ENCODE peak calls at places on chromosomes 11 and 22, in four cellular contexts. One of them, this sample, is unnamed. For H3K9me3, the result is how much of the 10 kb centered on the place peaks cover.

GRCh38 chr11:116215471-116216113 is 557.2 kb downstream of the BUD13 start:
- DNase-seq in A549: no peak
- DNase-seq in uterus: no peak
- DNase-seq in HCT116: no peak
- DNase-seq in this sample: no peak

GRCh38 chr22:31246687-31247086 is 34.6 kb downstream of the LIMK2 start:
- DNase-seq in A549: no peak
- DNase-seq in uterus: no peak
- DNase-seq in HCT116: no peak
- DNase-seq in this sample: no peak

GRCh38 chr11:65870706-65871681 is 1.6 kb downstream of the EFEMP2 start:
- DNase-seq in A549: no peak
- DNase-seq in uterus: no peak
- DNase-seq in HCT116: no peak
- DNase-seq in this sample: no peak

GRCh38 chr11:73461844-73462435 is 85.7 kb downstream of the RELT start:
- DNase-seq in A549: no peak
- DNase-seq in uterus: no peak
- DNase-seq in HCT116: no peak
- DNase-seq in this sample: no peak

GRCh38 chr11:103257360-103257759 is 148.1 kb downstream of the DYNC2H1 start:
- DNase-seq in A549: peak
- DNase-seq in uterus: no peak
- DNase-seq in HCT116: peak
- DNase-seq in this sample: no peak

GRCh38 chr11:97990162-97990920 is 1030.4 kb upstream of the CNTN5 start:
- DNase-seq in A549: no peak
- DNase-seq in uterus: no peak
- DNase-seq in HCT116: no peak
- DNase-seq in this sample: no peak

GRCh38 chr11:27012254-27012921 is 18.5 kb downstream of the FIBIN start:
- DNase-seq in A549: no peak
- DNase-seq in uterus: no peak
- DNase-seq in HCT116: no peak
- DNase-seq in this sample: no peak

GRCh38 chr11:3738241-3738640 is 59.1 kb downstream of the NUP98 start:
- DNase-seq in A549: no peak
- DNase-seq in uterus: no peak
- DNase-seq in HCT116: no peak
- DNase-seq in this sample: no peak

GRCh38 chr22:30202531-30203006 is 44.0 kb downstream of the LIF start:
- DNase-seq in A549: no peak
- DNase-seq in uterus: peak
- DNase-seq in HCT116: no peak
- DNase-seq in this sample: no peak

GRCh38 chr11:45638051-45638450 is 27.4 kb downstream of the CHST1 start:
- DNase-seq in A549: no peak
- DNase-seq in uterus: no peak
- DNase-seq in HCT116: no peak
- DNase-seq in this sample: no peak

GRCh38 chr11:127052420-127052819 is 51.9 kb upstream of the KIRREL3 start:
- DNase-seq in A549: no peak
- DNase-seq in uterus: no peak
- DNase-seq in HCT116: no peak
- DNase-seq in this sample: no peak

GRCh38 chr11:106466441-106467190 is 389.2 kb downstream of the AASDHPPT start:
- DNase-seq in A549: no peak
- DNase-seq in uterus: no peak
- DNase-seq in HCT116: no peak
- DNase-seq in this sample: no peak

GRCh38 chr22:28560005-28560742 is 119.5 kb downstream of the TTC28 start:
- DNase-seq in A549: peak
- DNase-seq in uterus: no peak
- DNase-seq in HCT116: no peak
- DNase-seq in this sample: no peak

GRCh38 chr11:24233041-24233440 is 263.8 kb upstream of the LUZP2 start:
- DNase-seq in A549: no peak
- DNase-seq in uterus: no peak
- DNase-seq in HCT116: no peak
- DNase-seq in this sample: no peak

GRCh38 chr22:17198188-17199130 is 20.8 kb downstream of the ADA2 start:
- DNase-seq in A549: no peak
- DNase-seq in uterus: peak
- DNase-seq in HCT116: no peak
- DNase-seq in this sample: no peak

GRCh38 chr22:37122598-37123180 is 13.2 kb upstream of the TMPRSS6 start:
- DNase-seq in A549: no peak
- DNase-seq in uterus: no peak
- DNase-seq in HCT116: no peak
- DNase-seq in this sample: no peak

GRCh38 chr11:94449437-94449836 is 44.2 kb downstream of the MRE11 start:
- DNase-seq in A549: peak
- DNase-seq in uterus: no peak
- DNase-seq in HCT116: no peak
- DNase-seq in this sample: no peak

GRCh38 chr11:91795139-91795887 is 429.3 kb upstream of the FAT3 start:
- DNase-seq in A549: no peak
- DNase-seq in uterus: no peak
- DNase-seq in HCT116: no peak
- DNase-seq in this sample: no peak

GRCh38 chr11:17988465-17988864 is 24.4 kb downstream of the SERGEF start:
- DNase-seq in A549: no peak
- DNase-seq in uterus: no peak
- DNase-seq in HCT116: no peak
- DNase-seq in this sample: no peak

GRCh38 chr11:132158091-132158490 is 787.7 kb downstream of the NTM start:
- DNase-seq in A549: no peak
- DNase-seq in uterus: no peak
- DNase-seq in HCT116: no peak
- DNase-seq in this sample: no peak

GRCh38 chr22:29762263-29762662 is 4.5 kb downstream of the ZMAT5 start:
- DNase-seq in A549: no peak
- DNase-seq in uterus: no peak
- DNase-seq in HCT116: peak
- DNase-seq in this sample: no peak

GRCh38 chr11:85827768-85828639 is 17.1 kb upstream of the SYTL2 start:
- DNase-seq in A549: peak
- DNase-seq in uterus: no peak
- DNase-seq in HCT116: peak
- DNase-seq in this sample: no peak

GRCh38 chr22:50469377-50470305 is 5.2 kb downstream of the SBF1 start:
- DNase-seq in A549: no peak
- DNase-seq in uterus: no peak
- DNase-seq in HCT116: peak
- DNase-seq in this sample: peak

GRCh38 chr11:116379185-116379828 is 393.5 kb downstream of the BUD13 start:
- DNase-seq in A549: no peak
- DNase-seq in uterus: peak
- DNase-seq in HCT116: no peak
- DNase-seq in this sample: no peak

GRCh38 chr11:8092587-8093424 is 11.8 kb downstream of the TUB start:
- DNase-seq in A549: peak
- DNase-seq in uterus: peak
- DNase-seq in HCT116: peak
- DNase-seq in this sample: peak

GRCh38 chr22:46681010-46681409 is 57.0 kb downstream of the CERK start:
- DNase-seq in A549: peak
- DNase-seq in uterus: no peak
- DNase-seq in HCT116: no peak
- DNase-seq in this sample: no peak

GRCh38 chr11:13338437-13339069 is 61.0 kb downstream of the BMAL1 start:
- DNase-seq in A549: peak
- DNase-seq in uterus: no peak
- DNase-seq in HCT116: no peak
- DNase-seq in this sample: peak

GRCh38 chr11:102810943-102811528 is 13.1 kb upstream of the MMP1 start:
- DNase-seq in A549: peak
- DNase-seq in uterus: no peak
- DNase-seq in HCT116: no peak
- DNase-seq in this sample: no peak

GRCh38 chr11:130738618-130739017 is 177.7 kb downstream of the SNX19 start:
- DNase-seq in A549: no peak
- DNase-seq in uterus: no peak
- DNase-seq in HCT116: no peak
- DNase-seq in this sample: no peak

GRCh38 chr22:40137132-40137531 is 40.6 kb upstream of the TNRC6B start:
- DNase-seq in A549: no peak
- DNase-seq in uterus: no peak
- DNase-seq in HCT116: no peak
- DNase-seq in this sample: no peak
- H3K9me3 ChIP-seq in A549: under half
- H3K9me3 ChIP-seq in uterus: under half
- H3K9me3 ChIP-seq in HCT116: under half
- H3K9me3 ChIP-seq in this sample: under half

GRCh38 chr11:71250512-71251158 is 1.7 kb downstream of the SHANK2 start:
- DNase-seq in A549: no peak
- DNase-seq in uterus: no peak
- DNase-seq in HCT116: no peak
- DNase-seq in this sample: no peak

GRCh38 chr11:71251159-71251721 is 1.1 kb downstream of the SHANK2 start:
- DNase-seq in A549: peak
- DNase-seq in uterus: no peak
- DNase-seq in HCT116: no peak
- DNase-seq in this sample: peak

GRCh38 chr11:71252434-71252781 is at the start of gene SHANK2:
- DNase-seq in A549: peak
- DNase-seq in uterus: no peak
- DNase-seq in HCT116: no peak
- DNase-seq in this sample: no peak

GRCh38 chr11:71252782-71253730 is 679 bp upstream of the SHANK2 start:
- DNase-seq in A549: peak
- DNase-seq in uterus: no peak
- DNase-seq in HCT116: peak
- DNase-seq in this sample: no peak

GRCh38 chr11:71251761-71252433 is 480 bp downstream of the SHANK2 start:
- DNase-seq in A549: peak
- DNase-seq in uterus: no peak
- DNase-seq in HCT116: no peak
- DNase-seq in this sample: no peak
- TF ChIP-seq CTCF in A549: peak
- TF ChIP-seq CTCF in uterus: no peak
- TF ChIP-seq CTCF in HCT116: peak
- TF ChIP-seq CTCF in this sample: peak

GRCh38 chr22:49235463-49236300 is 592.0 kb downstream of the BRD1 start:
- DNase-seq in A549: no peak
- DNase-seq in uterus: no peak
- DNase-seq in HCT116: no peak
- DNase-seq in this sample: no peak

GRCh38 chr22:49236541-49237075 is 591.1 kb downstream of the BRD1 start:
- DNase-seq in A549: no peak
- DNase-seq in uterus: no peak
- DNase-seq in HCT116: no peak
- DNase-seq in this sample: peak

GRCh38 chr22:49233507-49234100 is 594.1 kb downstream of the BRD1 start:
- DNase-seq in A549: no peak
- DNase-seq in uterus: no peak
- DNase-seq in HCT116: no peak
- DNase-seq in this sample: no peak

GRCh38 chr22:49232319-49233067 is 595.2 kb downstream of the BRD1 start:
- DNase-seq in A549: no peak
- DNase-seq in uterus: no peak
- DNase-seq in HCT116: no peak
- DNase-seq in this sample: peak

DNA sequence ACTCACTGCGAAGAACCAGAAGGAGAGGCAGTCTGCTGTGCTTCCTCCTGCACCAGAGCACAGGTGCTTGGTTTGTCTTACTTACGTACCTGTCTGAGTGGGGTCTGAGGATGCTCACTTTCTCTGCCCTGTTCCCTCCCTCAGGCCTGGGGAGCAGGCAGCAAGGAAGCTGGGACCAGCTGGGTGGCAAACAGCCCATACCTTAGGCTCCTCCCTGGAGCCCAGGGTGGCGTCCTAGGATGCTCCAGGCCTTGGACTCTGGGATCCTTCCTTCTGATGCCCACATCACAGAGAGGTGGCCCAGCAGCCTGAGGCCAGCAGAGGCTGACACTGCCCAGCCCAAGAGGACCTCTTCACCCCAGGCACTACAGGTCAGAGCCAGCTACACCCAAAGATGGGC is 593.2 kb downstream of the BRD1 start:
- DNase-seq in A549: no peak
- DNase-seq in uterus: no peak
- DNase-seq in HCT116: no peak
- DNase-seq in this sample: no peak
- H3K9me3 ChIP-seq in A549: under half
- H3K9me3 ChIP-seq in uterus: under half
- H3K9me3 ChIP-seq in HCT116: under half
- H3K9me3 ChIP-seq in this sample: under half

GRCh38 chr11:62399172-62399867 is 19.5 kb upstream of the SCGB1A1 start:
- DNase-seq in A549: no peak
- DNase-seq in uterus: peak
- DNase-seq in HCT116: no peak
- DNase-seq in this sample: no peak
- TF ChIP-seq CTCF in A549: no peak
- TF ChIP-seq CTCF in uterus: no peak
- TF ChIP-seq CTCF in HCT116: no peak
- TF ChIP-seq CTCF in this sample: no peak

GRCh38 chr11:133362156-133362555 is 170.1 kb downstream of the OPCML start:
- DNase-seq in A549: no peak
- DNase-seq in uterus: no peak
- DNase-seq in HCT116: no peak
- DNase-seq in this sample: no peak
- H3K9me3 ChIP-seq in A549: under half
- H3K9me3 ChIP-seq in uterus: under half
- H3K9me3 ChIP-seq in HCT116: under half
- H3K9me3 ChIP-seq in this sample: under half

This sample was measured in adrenal gland.